ENCODE peak calls at places on chromosomes 3 and 15, in eight cellular contexts. K is body of pancreas, S is HFF-Myc, T is astrocyte, C is fibroblast of lung, H is astrocyte of the spinal cord, Z is AG04449, B is AG10803. V is an unnamed sample.

GRCh38 chr3:140828585-140828984 is 113.1 kb upstream of the SLC25A36 start:
- DNase-seq in K (no peak), S (no peak), T (no peak), C (no peak), H (no peak), Z (no peak), B (no peak), V (no peak)

GRCh38 chr3:52231502-52232278 is 6.2 kb upstream of the TLR9 start:
- DNase-seq in K (peak; percentile 83), S (no peak), T (no peak), C (peak; percentile 45), H (no peak), Z (no peak), B (peak; percentile 50), V (peak; percentile 85)

GRCh38 chr3:14837188-14837587 is 18.4 kb downstream of the FGD5 start:
- DNase-seq in K (no peak), S (no peak), T (no peak), C (no peak), H (no peak), Z (no peak), B (no peak), V (no peak)

GRCh38 chr15:70164156-70164900 is 66.6 kb upstream of the TLE3 start:
- DNase-seq in K (no peak), S (no peak), T (no peak), C (no peak), H (no peak), Z (no peak), B (no peak), V (no peak)

GRCh38 chr3:78029775-78030174 is 989.9 kb downstream of the ROBO2 start:
- DNase-seq in K (no peak), S (no peak), T (no peak), C (no peak), H (no peak), Z (no peak), B (no peak), V (no peak)

GRCh38 chr3:117997201-117998049 is 1037.2 kb downstream of the IGSF11 start:
- DNase-seq in K (peak; percentile 77), S (peak; percentile 25), T (peak; percentile 62), C (peak; percentile 86), H (peak; percentile 85), Z (peak; percentile 33), B (peak; percentile 67), V (peak; percentile 75)

GRCh38 chr3:136954246-136954645 is 3.5 kb upstream of the IL20RB start:
- DNase-seq in K (no peak), S (no peak), T (peak; percentile 46), C (no peak), H (no peak), Z (no peak), B (peak; percentile 36), V (no peak)

GRCh38 chr15:48962662-48963523 is 826 bp downstream of the SHC4 start:
- DNase-seq in K (peak; percentile 23), S (no peak), T (no peak), C (peak; percentile 49), H (peak; percentile 41), Z (no peak), B (peak; percentile 45), V (no peak)

GRCh38 chr3:37752661-37753055 is 109.0 kb upstream of the CTDSPL start:
- DNase-seq in K (no peak), S (no peak), T (no peak), C (no peak), H (no peak), Z (no peak), B (no peak), V (no peak)

GRCh38 chr3:15708882-15709677 is 88.7 kb downstream of the ANKRD28 start:
- DNase-seq in K (no peak), S (no peak), T (peak; percentile 17), C (peak; percentile 48), H (peak; percentile 17), Z (peak; percentile 46), B (peak; percentile 74), V (no peak)

GRCh38 chr15:99721104-99721778 is 12.0 kb downstream of the LYSMD4 start:
- DNase-seq in K (no peak), S (no peak), T (no peak), C (no peak), H (no peak), Z (no peak), B (no peak), V (no peak)

GRCh38 chr15:36498401-36498800 is 81.0 kb upstream of the CDIN1 start:
- DNase-seq in K (no peak), S (no peak), T (no peak), C (peak; percentile 35), H (no peak), Z (no peak), B (no peak), V (no peak)

GRCh38 chr3:150359381-150359780 is 48.7 kb upstream of the TSC22D2 start:
- DNase-seq in K (no peak), S (no peak), T (no peak), C (no peak), H (peak; percentile 36), Z (no peak), B (peak; percentile 81), V (no peak)

DNA sequence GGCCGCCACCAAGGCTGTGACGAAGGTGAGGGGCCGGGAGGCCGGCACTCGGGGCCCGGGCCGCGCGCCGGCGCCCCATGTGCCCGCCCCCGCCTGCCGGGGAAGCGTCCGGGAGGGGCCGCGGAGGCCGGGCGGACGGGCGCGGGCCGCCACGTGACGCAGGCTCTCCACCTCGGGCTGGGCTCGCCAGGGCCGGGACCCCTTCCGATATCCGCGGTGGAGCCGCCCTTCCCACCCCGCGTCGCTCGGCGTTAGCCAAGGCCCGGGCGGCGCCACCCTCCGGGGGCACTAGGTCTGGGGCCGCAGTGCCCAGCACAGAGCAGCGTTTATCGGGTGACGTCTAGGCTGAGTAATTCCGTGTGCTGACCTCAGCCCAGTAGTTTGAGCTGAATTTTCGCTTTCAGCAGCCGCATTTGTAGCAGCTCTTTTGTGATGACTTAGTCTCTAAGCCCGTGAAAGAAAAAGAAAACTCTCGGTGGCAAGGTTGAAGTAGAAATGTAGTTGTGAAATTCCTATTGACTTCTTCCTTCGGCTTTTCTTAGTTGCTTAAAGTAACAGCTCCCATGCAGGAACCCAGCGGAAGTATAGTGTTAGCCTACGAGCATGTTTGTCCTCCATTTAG is 885 bp downstream of the CDV3 start:
- DNase-seq in K (peak; percentile 69), S (no peak), T (peak; percentile 72), C (peak; percentile 86), H (peak; percentile 75), Z (no peak), B (peak; percentile 62), V (peak; percentile 76)
- TF ChIP-seq CTCF in K (no peak), S (no peak), T (no peak), C (peak; percentile 24), H (no peak), Z (peak; percentile 4), B (no peak), V (no peak)

GRCh38 chr3:157159037-157159761 is 748 bp downstream of the CCNL1 start:
- DNase-seq in K (peak; percentile 72), S (no peak), T (peak; percentile 36), C (peak; percentile 45), H (peak; percentile 59), Z (no peak), B (peak; percentile 46), V (peak; percentile 64)

GRCh38 chr3:157155591-157155990 is 4.4 kb downstream of the CCNL1 start:
- DNase-seq in K (no peak), S (no peak), T (no peak), C (no peak), H (no peak), Z (no peak), B (no peak), V (no peak)

GRCh38 chr3:157157836-157158235 is 2.1 kb downstream of the CCNL1 start:
- DNase-seq in K (no peak), S (no peak), T (no peak), C (no peak), H (no peak), Z (no peak), B (no peak), V (no peak)

GRCh38 chr3:157154563-157155333 is 5.2 kb downstream of the CCNL1 start:
- DNase-seq in K (no peak), S (no peak), T (no peak), C (no peak), H (no peak), Z (no peak), B (no peak), V (no peak)

DNA sequence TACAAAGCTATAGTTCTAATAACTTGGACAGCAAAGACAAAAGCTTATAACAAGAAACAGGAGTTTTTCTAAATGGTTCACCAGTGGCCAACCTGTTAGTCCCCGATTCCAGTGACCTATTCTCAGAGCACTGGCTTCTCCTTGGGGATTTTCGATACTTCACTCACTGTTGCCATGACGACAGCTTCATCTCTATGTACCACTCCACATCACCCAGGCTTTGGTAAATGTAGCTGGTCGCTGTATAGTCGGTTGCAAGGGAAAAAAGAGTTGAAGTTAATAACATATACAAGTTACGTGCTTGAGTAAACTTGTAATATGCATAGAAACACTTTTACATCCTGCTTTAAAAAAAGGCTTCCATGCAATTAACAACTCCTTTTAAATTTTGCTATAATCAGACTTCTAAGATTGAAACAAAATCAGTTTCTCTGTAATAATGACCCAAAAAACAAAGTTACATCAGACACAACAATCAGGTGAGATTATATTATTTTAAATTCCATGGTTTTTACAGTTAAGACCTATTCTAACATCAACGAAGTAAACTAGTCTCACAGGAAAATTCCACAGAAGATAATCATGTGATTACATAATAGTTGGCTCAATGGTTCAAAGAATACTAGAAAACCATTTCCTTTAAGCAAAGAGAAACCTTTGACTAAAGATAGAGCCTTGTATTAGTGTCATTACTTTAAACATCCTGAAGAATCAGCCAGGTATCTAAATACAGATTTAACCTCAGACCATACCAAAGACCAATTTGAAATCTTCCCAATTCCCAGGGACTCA is 2.9 kb downstream of the CCNL1 start:
- DNase-seq in K (no peak), S (no peak), T (no peak), C (no peak), H (no peak), Z (no peak), B (peak; percentile 32), V (no peak)
- H3K4me3 ChIP-seq in K (no peak overlapping the region), S (peak overlapping the region; percentile 97), T (peak overlapping the region; percentile 97), C (peak overlapping the region; percentile 84), H (peak overlapping the region; percentile 92), Z (peak overlapping the region; percentile 89), B (peak overlapping the region; percentile 91), V (peak overlapping the region; percentile 99)

GRCh38 chr3:115913069-115913686 is 289.9 kb downstream of the GAP43 start:
- DNase-seq in K (no peak), S (peak; percentile 3), T (no peak), C (peak; percentile 24), H (peak; percentile 9), Z (no peak), B (no peak), V (no peak)
- TF ChIP-seq CTCF in K (peak; percentile 27), S (no peak), T (peak; percentile 50), C (peak; percentile 26), H (peak; percentile 37), Z (peak; percentile 14), B (peak; percentile 53), V (no peak)

DNA sequence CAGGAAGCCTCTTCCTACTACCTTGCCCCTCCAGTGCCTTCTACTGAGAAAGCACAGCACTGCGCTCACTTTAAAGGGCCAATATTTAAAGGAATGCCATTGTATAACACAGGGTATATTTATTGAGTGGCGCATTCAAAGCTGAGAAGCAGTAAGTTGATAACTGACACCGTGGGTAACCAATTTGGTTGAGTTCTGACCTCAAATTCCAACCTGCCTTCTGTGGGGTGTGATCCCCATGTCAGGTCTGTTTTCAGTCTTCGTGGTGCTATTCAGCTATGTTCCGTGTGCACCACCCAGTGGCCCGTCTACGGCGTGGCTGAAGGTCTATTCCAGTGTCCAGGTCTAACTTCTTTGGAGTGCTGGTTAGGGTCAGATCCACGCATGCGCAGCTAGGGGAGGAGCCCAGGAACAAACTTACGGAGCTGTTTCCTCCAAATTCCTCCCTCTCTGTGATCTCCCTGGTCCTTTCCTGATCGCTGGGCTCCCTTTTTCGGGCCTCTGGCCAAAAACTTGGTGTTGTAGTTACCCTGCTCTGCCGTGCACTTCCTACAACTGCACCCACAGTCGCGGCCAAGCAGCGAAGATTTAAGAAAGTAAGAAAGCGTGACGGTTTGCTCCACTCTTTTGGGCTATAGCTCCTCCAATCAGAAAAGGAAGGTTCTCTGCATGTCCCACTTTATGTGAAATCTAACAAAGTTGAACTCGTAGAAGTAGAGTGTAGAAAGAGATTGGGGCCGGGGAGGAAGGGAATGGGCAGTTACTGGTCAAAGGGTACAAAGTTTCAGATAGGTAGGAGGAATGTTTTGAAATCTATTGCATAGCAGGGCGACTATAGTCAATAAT is 7.7 kb downstream of the LRRC2 start:
- DNase-seq in K (peak; percentile 94), S (peak; percentile 86), T (peak; percentile 77), C (peak; percentile 75), H (peak; percentile 78), Z (no peak), B (peak; percentile 91), V (peak; percentile 94)
- H3K4me3 ChIP-seq in K (no peak overlapping the region), S (peak overlapping the region; percentile 32), T (peak overlapping the region; percentile 49), C (no peak overlapping the region), H (peak overlapping the region; percentile 21), Z (peak overlapping the region; percentile 31), B (peak overlapping the region; percentile 58), V (peak overlapping the region; percentile 47)

V was measured in stomach.